ENCODE peak calls at places on chromosomes 6 and 20, in five cellular contexts. J is Peyer's patch, Q is psoas muscle, K is activated B cell treated with CpG ODN at 0.5 μM for 24 hours, D is AG09309. N is an unnamed sample.

GRCh38 chr20:10323729-10324128 is 105.1 kb downstream of the SNAP25 start:
- DNase-seq in K (no peak), D (no peak), Q (no peak), J (no peak), N (no peak)

GRCh38 chr6:50718566-50718965 is 5.2 kb downstream of the TFAP2D start:
- DNase-seq in Q (no peak), D (no peak), K (no peak), J (no peak), N (no peak)

GRCh38 chr6:144931172-144932035 is 646.3 kb downstream of the UTRN start:
- DNase-seq in Q (no peak), D (no peak), K (no peak), J (no peak), N (no peak)

GRCh38 chr6:10210052-10210451 is 204.8 kb downstream of the TFAP2A start:
- DNase-seq in J (no peak), D (no peak), Q (no peak), K (no peak), N (no peak)

GRCh38 chr20:57397693-57398108 is 6.5 kb downstream of the RBM38 start:
- DNase-seq in J (peak), D (no peak), Q (peak), K (peak), N (peak)

GRCh38 chr20:33431797-33432381 is 11.7 kb downstream of the SNTA1 start:
- DNase-seq in D (no peak), J (no peak), Q (no peak), K (no peak), N (no peak)

GRCh38 chr20:3995067-3995748 is 20.1 kb downstream of the RNF24 start:
- DNase-seq in J (no peak), D (no peak), Q (no peak), K (no peak), N (no peak)

GRCh38 chr6:42304313-42304712 is 86.7 kb upstream of the MRPS10 start:
- DNase-seq in Q (no peak), D (no peak), K (no peak), J (no peak), N (no peak)

GRCh38 chr6:44002591-44003344 is 124.5 kb downstream of the MRPL14 start:
- DNase-seq in Q (peak), J (peak), K (peak), D (no peak), N (peak)

GRCh38 chr6:139732451-139732850 is 358.0 kb upstream of the CITED2 start:
- DNase-seq in J (no peak), D (peak), Q (peak), K (no peak), N (no peak)

GRCh38 chr20:38585404-38586180 is 4.6 kb downstream of the ADIG start:
- DNase-seq in D (no peak), K (no peak), Q (no peak), J (no peak), N (no peak)

GRCh38 chr6:82781805-82782204 is 283.8 kb downstream of the UBE3D start:
- DNase-seq in D (no peak), J (no peak), Q (no peak), K (no peak), N (no peak)

GRCh38 chr6:33597551-33598322 is 17.7 kb upstream of the BAK1 start:
- DNase-seq in Q (no peak), J (no peak), D (no peak), K (no peak), N (no peak)

GRCh38 chr20:32444474-32445220 is 86.5 kb downstream of the ASXL1 start:
- DNase-seq in Q (no peak), J (no peak), K (no peak), D (no peak), N (no peak)

GRCh38 chr20:44603327-44603726 is 20.9 kb downstream of the PKIG start:
- DNase-seq in K (no peak), J (no peak), D (no peak), Q (no peak), N (no peak)

GRCh38 chr20:3226093-3226492 is 12.9 kb downstream of the SLC4A11 start:
- DNase-seq in Q (no peak), D (no peak), K (no peak), J (no peak), N (no peak)

GRCh38 chr6:36740818-36741179 is 43.2 kb downstream of the RAB44 start:
- DNase-seq in Q (no peak), K (no peak), J (no peak), D (no peak), N (no peak)

GRCh38 chr20:19886666-19887288 is 128.7 kb downstream of the RIN2 start:
- DNase-seq in D (no peak), Q (no peak), J (no peak), K (no peak), N (no peak)

GRCh38 chr6:170031684-170032121 is 259.2 kb downstream of the DLL1 start:
- DNase-seq in D (no peak), J (no peak), K (peak), Q (no peak), N (peak)

GRCh38 chr6:14900919-14901318 is 344.9 kb upstream of the JARID2 start:
- DNase-seq in D (no peak), J (no peak), Q (no peak), K (no peak), N (no peak)

GRCh38 chr6:30322527-30323501 is 3.9 kb upstream of the TRIM39 start:
- DNase-seq in D (no peak), J (no peak), K (no peak), Q (peak), N (no peak)

GRCh38 chr20:3239026-3239866 is at the start of gene SLC4A11:
- DNase-seq in K (peak), Q (peak), J (no peak), D (no peak), N (no peak)

GRCh38 chr20:38450412-38450975 is 15.4 kb upstream of the SNHG17 start:
- DNase-seq in Q (no peak), J (no peak), D (no peak), K (no peak), N (no peak)

GRCh38 chr6:71205336-71205956 is 83.2 kb upstream of the OGFRL1 start:
- DNase-seq in J (no peak), D (peak), K (no peak), Q (no peak), N (no peak)

DNA sequence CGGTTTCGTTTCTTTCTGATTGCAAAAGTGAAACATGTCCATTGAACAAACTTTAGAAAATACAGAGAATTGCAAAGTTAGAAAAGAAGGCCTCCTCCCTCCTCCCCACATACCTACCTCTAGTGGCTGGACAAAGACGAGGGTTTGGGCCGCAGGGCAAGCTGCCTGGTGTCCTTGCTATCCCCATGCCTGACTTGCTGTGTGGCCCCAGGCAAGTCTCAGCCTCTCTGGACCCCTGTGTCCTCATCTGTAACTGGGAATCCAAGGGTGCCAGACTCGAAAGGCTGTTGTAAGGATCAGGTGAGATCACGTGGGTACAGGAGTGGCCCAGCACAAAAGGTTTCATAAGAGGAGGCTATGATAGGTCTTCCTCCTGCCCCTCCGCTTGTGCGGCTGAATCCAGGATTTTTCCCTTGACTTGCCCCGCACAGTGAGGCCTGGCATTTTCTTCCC is 56.0 kb downstream of the UBE2V1 start:
- DNase-seq in Q (no peak), J (no peak), D (no peak), K (no peak), N (no peak)
- TF ChIP-seq CTCF in Q (no peak), J (no peak), D (no peak), K (no peak), N (no peak)

GRCh38 chr6:163149535-163149848 is 265.0 kb upstream of the QKI start:
- DNase-seq in J (no peak), D (no peak), Q (no peak), K (no peak), N (no peak)

GRCh38 chr6:163148781-163149534 is 265.6 kb upstream of the QKI start:
- DNase-seq in D (no peak), K (no peak), J (no peak), Q (no peak), N (no peak)

GRCh38 chr6:163146036-163146435 is 268.5 kb upstream of the QKI start:
- DNase-seq in J (no peak), D (no peak), K (no peak), Q (no peak), N (no peak)

GRCh38 chr6:163151212-163151611 is 263.3 kb upstream of the QKI start:
- DNase-seq in J (no peak), Q (no peak), K (no peak), D (no peak), N (no peak)

DNA sequence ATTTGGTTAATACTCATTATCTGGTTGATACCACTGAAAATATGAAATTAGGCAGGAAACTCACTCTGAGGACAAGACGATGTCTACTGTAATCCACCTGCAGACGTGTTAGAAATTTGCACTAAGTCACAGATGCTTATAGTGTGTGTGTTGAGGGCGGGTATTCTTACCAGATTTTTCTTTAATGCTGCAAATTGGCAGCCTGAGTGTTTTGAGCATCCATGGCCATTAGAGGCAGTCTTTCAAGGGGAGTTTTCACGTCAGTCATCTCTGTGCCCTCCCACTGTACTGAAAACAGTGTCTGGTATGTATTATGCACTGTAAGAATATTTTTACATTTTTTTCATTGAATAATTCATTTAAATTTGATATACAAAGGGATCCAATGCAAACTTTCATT is 266.5 kb upstream of the QKI start:
- DNase-seq in J (no peak), Q (no peak), K (no peak), D (no peak), N (no peak)
- TF ChIP-seq CTCF in J (no peak), Q (no peak), K (no peak), D (no peak), N (no peak)

GRCh38 chr6:156717542-156717941 is 59.6 kb upstream of the ARID1B start:
- DNase-seq in J (no peak), D (no peak), K (no peak), Q (no peak), N (no peak)
- TF ChIP-seq CTCF in J (no peak), D (no peak), K (no peak), Q (no peak), N (no peak)

GRCh38 chr6:3162565-3163247 is 5.4 kb upstream of the TUBB2A start:
- DNase-seq in D (no peak), K (peak), J (peak), Q (peak), N (peak)

GRCh38 chr6:3164388-3164787 is 7.0 kb upstream of the TUBB2A start:
- DNase-seq in J (no peak), D (no peak), Q (no peak), K (no peak), N (no peak)

GRCh38 chr6:3162067-3162497 is 4.7 kb upstream of the TUBB2A start:
- DNase-seq in Q (no peak), J (no peak), D (no peak), K (no peak), N (no peak)

GRCh38 chr6:3165631-3166534 is 8.5 kb upstream of the TUBB2A start:
- DNase-seq in J (no peak), Q (no peak), D (no peak), K (no peak), N (no peak)

DNA sequence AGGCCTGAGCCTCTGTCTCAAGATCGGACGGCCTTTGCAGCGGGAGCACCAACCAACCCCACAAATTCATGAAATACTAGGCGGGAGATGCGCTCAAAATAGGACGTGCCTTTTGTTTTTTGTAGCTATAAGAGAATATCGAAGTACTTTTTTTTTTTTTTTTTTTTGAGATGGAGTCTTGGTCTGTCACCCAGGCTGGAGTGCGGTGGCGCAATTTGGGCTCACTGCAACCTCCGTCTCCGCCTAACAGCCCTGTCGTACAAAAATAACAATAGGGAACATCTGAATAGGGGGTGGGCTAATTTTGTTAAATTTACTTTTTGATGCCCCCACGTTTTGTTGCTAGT is 5.9 kb upstream of the TUBB2A start:
- DNase-seq in D (no peak), J (no peak), K (no peak), Q (peak), N (no peak)
- TF ChIP-seq CTCF in D (no peak), J (no peak), K (no peak), Q (no peak), N (no peak)

GRCh38 chr6:57221936-57222683 is at the start of gene RAB23:
- DNase-seq in Q (peak), J (peak), D (no peak), K (peak), N (peak)
- TF ChIP-seq CTCF in Q (no peak), J (no peak), D (no peak), K (no peak), N (no peak)

GRCh38 chr6:168071620-168072019 is 7.4 kb downstream of the FRMD1 start:
- DNase-seq in D (no peak), K (no peak), J (no peak), Q (no peak), N (no peak)

GRCh38 chr6:168070804-168071203 is 8.2 kb downstream of the FRMD1 start:
- DNase-seq in J (no peak), Q (no peak), K (no peak), D (no peak), N (no peak)

GRCh38 chr6:168072266-168072665 is 6.7 kb downstream of the FRMD1 start:
- DNase-seq in K (no peak), J (no peak), D (no peak), Q (no peak), N (no peak)

GRCh38 chr6:168073937-168074730 is 4.9 kb downstream of the FRMD1 start:
- DNase-seq in D (no peak), K (no peak), J (no peak), Q (no peak), N (no peak)

GRCh38 chr6:168072730-168073129 is 6.3 kb downstream of the FRMD1 start:
- DNase-seq in J (no peak), K (no peak), Q (no peak), D (no peak), N (no peak)
- TF ChIP-seq CTCF in J (no peak), K (no peak), Q (no peak), D (no peak), N (no peak)

GRCh38 chr6:19319005-19319404 is 518.2 kb upstream of the ID4 start:
- DNase-seq in D (no peak), K (no peak), J (no peak), Q (no peak), N (no peak)

GRCh38 chr6:19325335-19325789 is 511.8 kb upstream of the ID4 start:
- DNase-seq in J (no peak), K (no peak), Q (no peak), D (peak), N (no peak)

GRCh38 chr6:19327246-19327645 is 509.9 kb upstream of the ID4 start:
- DNase-seq in J (no peak), Q (no peak), D (no peak), K (no peak), N (no peak)

GRCh38 chr6:19320066-19320465 is 517.1 kb upstream of the ID4 start:
- DNase-seq in K (no peak), Q (no peak), J (no peak), D (no peak), N (no peak)

GRCh38 chr6:19322691-19323470 is 514.3 kb upstream of the ID4 start:
- DNase-seq in Q (no peak), J (no peak), D (peak), K (no peak), N (no peak)
- TF ChIP-seq CTCF in Q (no peak), J (no peak), D (peak), K (no peak), N (no peak)